ENCODE peak calls at places on chromosomes 6 and 20, in nine cellular contexts. F, G, U, L, E, N, X, M and A are unnamed samples.

GRCh38 chr6:11938285-11938890 is 73.7 kb upstream of the HIVEP1 start:
- DNase-seq in F (no peak), G (peak), U (no peak), L (no peak), E (peak), N (no peak), X (peak), M (no peak), A (no peak)

GRCh38 chr6:145551164-145551563 is 184.2 kb downstream of the EPM2A start:
- DNase-seq in F (no peak), G (no peak), U (no peak), L (no peak), E (peak), N (no peak), X (no peak), M (no peak), A (peak)

GRCh38 chr6:8651998-8652397 is 216.7 kb upstream of the SLC35B3 start:
- DNase-seq in F (no peak), G (no peak), U (no peak), L (no peak), E (no peak), N (no peak), X (no peak), M (no peak), A (no peak)

GRCh38 chr20:50580016-50580747 is 70.0 kb downstream of the PTPN1 start:
- DNase-seq in F (no peak), G (peak), U (peak), L (peak), E (peak), N (peak), X (peak), M (peak), A (peak)

GRCh38 chr6:3382399-3383279 is 74.2 kb downstream of the SLC22A23 start:
- DNase-seq in F (peak), G (peak), U (no peak), L (no peak), E (peak), N (peak), X (no peak), M (no peak), A (peak)

GRCh38 chr6:127120109-127120786 is 1.8 kb downstream of the RSPO3 start:
- DNase-seq in F (no peak), G (no peak), U (peak), L (no peak), E (no peak), N (no peak), X (no peak), M (no peak), A (no peak)

GRCh38 chr20:34516874-34517542 is 786 bp downstream of the DYNLRB1 start:
- DNase-seq in F (no peak), G (peak), U (no peak), L (peak), E (no peak), N (no peak), X (no peak), M (no peak), A (no peak)

GRCh38 chr6:41428995-41429417 is 93.6 kb downstream of the NCR2 start:
- DNase-seq in F (no peak), G (peak), U (peak), L (no peak), E (peak), N (peak), X (no peak), M (peak), A (peak)

GRCh38 chr6:158143700-158144099 is 24.4 kb downstream of the SERAC1 start:
- DNase-seq in F (no peak), G (no peak), U (no peak), L (no peak), E (no peak), N (peak), X (no peak), M (no peak), A (peak)

GRCh38 chr6:119637768-119638167 is 288.2 kb upstream of the MAN1A1 start:
- DNase-seq in F (no peak), G (peak), U (no peak), L (no peak), E (no peak), N (no peak), X (no peak), M (no peak), A (no peak)

GRCh38 chr6:142773324-142773723 is 171.7 kb downstream of the HIVEP2 start:
- DNase-seq in F (no peak), G (no peak), U (peak), L (no peak), E (no peak), N (no peak), X (no peak), M (no peak), A (no peak)

GRCh38 chr6:148599967-148600426 is 146.8 kb upstream of the UST start:
- DNase-seq in F (no peak), G (no peak), U (no peak), L (no peak), E (peak), N (no peak), X (no peak), M (no peak), A (no peak)

GRCh38 chr6:149082320-149082719 is 235.2 kb upstream of the TAB2 start:
- DNase-seq in F (peak), G (peak), U (peak), L (peak), E (peak), N (peak), X (peak), M (peak), A (peak)

GRCh38 chr6:71028236-71028876 is 71.5 kb upstream of the B3GAT2 start:
- DNase-seq in F (no peak), G (no peak), U (no peak), L (no peak), E (no peak), N (no peak), X (no peak), M (no peak), A (no peak)